ENCODE peak calls at places on chromosomes 12 and 14, in six cellular contexts. O, I, A, E, Z and D are unnamed samples.

GRCh38 chr12:12441051-12441807 is 84.4 kb downstream of the BORCS5 start:
- DNase-seq in O (no peak), I (no peak), A (no peak), E (no peak), Z (no peak), D (no peak)

GRCh38 chr14:85443001-85443400 is 86.9 kb upstream of the FLRT2 start:
- DNase-seq in O (no peak), I (no peak), A (no peak), E (no peak), Z (no peak), D (no peak)

GRCh38 chr12:98352218-98352811 is 163.1 kb upstream of the TMPO start:
- DNase-seq in O (peak), I (no peak), A (peak), E (peak), Z (no peak), D (no peak)

GRCh38 chr14:100065942-100066574 is 836 bp downstream of the EVL start:
- DNase-seq in O (no peak), I (peak), A (no peak), E (no peak), Z (no peak), D (no peak)

GRCh38 chr12:4355843-4356327 is 23.6 kb downstream of the FGF23 start:
- DNase-seq in O (peak), I (no peak), A (peak), E (peak), Z (peak), D (peak)

GRCh38 chr14:103772078-103772712 is 56.6 kb downstream of the ZFYVE21 start:
- DNase-seq in O (no peak), I (no peak), A (no peak), E (no peak), Z (no peak), D (no peak)

GRCh38 chr12:40947812-40948211 is 240.3 kb upstream of the PDZRN4 start:
- DNase-seq in O (no peak), I (no peak), A (no peak), E (no peak), Z (no peak), D (no peak)

GRCh38 chr14:99757331-99758070 is 35.7 kb upstream of the EML1 start:
- DNase-seq in O (no peak), I (no peak), A (peak), E (no peak), Z (no peak), D (no peak)

GRCh38 chr14:64788706-64789105 is 84.5 kb downstream of the PLEKHG3 start:
- DNase-seq in O (no peak), I (no peak), A (peak), E (no peak), Z (no peak), D (no peak)

GRCh38 chr14:61196792-61197191 is 84.3 kb downstream of the TMEM30B start:
- DNase-seq in O (no peak), I (no peak), A (no peak), E (peak), Z (no peak), D (no peak)

GRCh38 chr14:90464481-90464880 is 67.7 kb downstream of the CALM1 start:
- DNase-seq in O (no peak), I (no peak), A (no peak), E (no peak), Z (no peak), D (no peak)

GRCh38 chr12:45166056-45166455 is 49.8 kb upstream of the ANO6 start:
- DNase-seq in O (no peak), I (no peak), A (no peak), E (no peak), Z (no peak), D (no peak)

GRCh38 chr12:77339610-77340009 is 274.2 kb upstream of the E2F7 start:
- DNase-seq in O (no peak), I (no peak), A (no peak), E (no peak), Z (no peak), D (no peak)

GRCh38 chr14:61593330-61593729 is 102.0 kb upstream of the HIF1A start:
- DNase-seq in O (no peak), I (no peak), A (no peak), E (no peak), Z (no peak), D (no peak)

GRCh38 chr12:13941258-13942249 is 39.8 kb downstream of the GRIN2B start:
- DNase-seq in O (peak), I (no peak), A (peak), E (peak), Z (peak), D (peak)

GRCh38 chr12:43072431-43072830 is 479.6 kb downstream of the ADAMTS20 start:
- DNase-seq in O (no peak), I (no peak), A (no peak), E (no peak), Z (no peak), D (no peak)

GRCh38 chr14:55794655-55795583 is 214.9 kb downstream of the KTN1 start:
- DNase-seq in O (no peak), I (no peak), A (no peak), E (no peak), Z (peak), D (no peak)

GRCh38 chr12:2682301-2683282 is 112.2 kb upstream of the FKBP4 start:
- DNase-seq in O (no peak), I (no peak), A (peak), E (peak), Z (no peak), D (peak)

GRCh38 chr12:54571166-54571856 is 17.1 kb downstream of the PPP1R1A start:
- DNase-seq in O (no peak), I (no peak), A (no peak), E (no peak), Z (no peak), D (no peak)

GRCh38 chr12:29088611-29089219 is 60.4 kb upstream of the FAR2 start:
- DNase-seq in O (no peak), I (no peak), A (no peak), E (peak), Z (peak), D (no peak)

GRCh38 chr14:39265741-39266588 is 32.2 kb downstream of the MIA2 start:
- DNase-seq in O (no peak), I (no peak), A (peak), E (no peak), Z (no peak), D (no peak)

GRCh38 chr14:95151561-95151960 is 5.8 kb downstream of the DICER1 start:
- DNase-seq in O (no peak), I (no peak), A (no peak), E (no peak), Z (no peak), D (no peak)

GRCh38 chr12:106917503-106917902 is 38.2 kb upstream of the TMEM263 start:
- DNase-seq in O (no peak), I (no peak), A (no peak), E (no peak), Z (no peak), D (no peak)

GRCh38 chr12:115811929-115812328 is 465.6 kb downstream of the MED13L start:
- DNase-seq in O (no peak), I (no peak), A (no peak), E (no peak), Z (no peak), D (no peak)

GRCh38 chr12:4220489-4220888 is 53.1 kb upstream of the CCND2 start:
- DNase-seq in O (no peak), I (no peak), A (no peak), E (no peak), Z (no peak), D (no peak)

GRCh38 chr14:101120636-101121398 is 217.3 kb upstream of the RTL1 start:
- DNase-seq in O (no peak), I (no peak), A (no peak), E (no peak), Z (no peak), D (no peak)

GRCh38 chr12:121830588-121831265 is 26.9 kb downstream of the SETD1B start:
- DNase-seq in O (no peak), I (no peak), A (no peak), E (no peak), Z (no peak), D (no peak)

GRCh38 chr12:121830134-121830533 is 26.3 kb downstream of the SETD1B start:
- DNase-seq in O (no peak), I (no peak), A (no peak), E (no peak), Z (no peak), D (no peak)

GRCh38 chr12:121828826-121829225 is 25.0 kb downstream of the SETD1B start:
- DNase-seq in O (no peak), I (no peak), A (no peak), E (no peak), Z (no peak), D (no peak)

GRCh38 chr12:121828306-121828705 is 24.5 kb downstream of the SETD1B start:
- DNase-seq in O (no peak), I (no peak), A (no peak), E (no peak), Z (no peak), D (no peak)

GRCh38 chr12:121829250-121829918 is 25.6 kb downstream of the SETD1B start:
- DNase-seq in O (no peak), I (no peak), A (no peak), E (no peak), Z (no peak), D (no peak)
- TF ChIP-seq ZNF274 in O (no peak), I (no peak), A (no peak), E (no peak), Z (no peak), D (no peak)

GRCh38 chr12:50073712-50074111 is 11.4 kb upstream of the SMARCD1 start:
- DNase-seq in O (no peak), I (no peak), A (no peak), E (no peak), Z (no peak), D (no peak)

GRCh38 chr12:50073206-50073605 is 11.9 kb upstream of the SMARCD1 start:
- DNase-seq in O (no peak), I (no peak), A (no peak), E (no peak), Z (no peak), D (no peak)

GRCh38 chr12:50075808-50076170 is 9.4 kb upstream of the SMARCD1 start:
- DNase-seq in O (no peak), I (no peak), A (no peak), E (no peak), Z (no peak), D (no peak)

GRCh38 chr12:50077099-50077498 is 8.0 kb upstream of the SMARCD1 start:
- DNase-seq in O (no peak), I (no peak), A (no peak), E (no peak), Z (no peak), D (no peak)

GRCh38 chr12:50074936-50075807 is 10.0 kb upstream of the SMARCD1 start:
- DNase-seq in O (no peak), I (peak), A (peak), E (peak), Z (peak), D (peak)
- TF ChIP-seq YY1 in O (peak), I (peak), A (no peak), E (peak), Z (peak), D (no peak)

GRCh38 chr12:49800421-49801140 is 27.6 kb downstream of the NCKAP5L start:
- DNase-seq in O (no peak), I (no peak), A (no peak), E (peak), Z (no peak), D (no peak)
- TF ChIP-seq ZNF274 in O (no peak), I (no peak), A (no peak), E (no peak), Z (no peak), D (no peak)

GRCh38 chr12:49968431-49968830 is 4.3 kb upstream of the AQP6 start:
- DNase-seq in O (no peak), I (no peak), A (no peak), E (no peak), Z (no peak), D (no peak)

GRCh38 chr12:49971141-49971540 is 1.6 kb upstream of the AQP6 start:
- DNase-seq in O (no peak), I (no peak), A (no peak), E (no peak), Z (no peak), D (no peak)

GRCh38 chr12:49970658-49971057 is 2.1 kb upstream of the AQP6 start:
- DNase-seq in O (no peak), I (no peak), A (no peak), E (no peak), Z (no peak), D (no peak)

GRCh38 chr12:49969027-49969426 is 3.7 kb upstream of the AQP6 start:
- DNase-seq in O (no peak), I (no peak), A (no peak), E (no peak), Z (no peak), D (no peak)

DNA sequence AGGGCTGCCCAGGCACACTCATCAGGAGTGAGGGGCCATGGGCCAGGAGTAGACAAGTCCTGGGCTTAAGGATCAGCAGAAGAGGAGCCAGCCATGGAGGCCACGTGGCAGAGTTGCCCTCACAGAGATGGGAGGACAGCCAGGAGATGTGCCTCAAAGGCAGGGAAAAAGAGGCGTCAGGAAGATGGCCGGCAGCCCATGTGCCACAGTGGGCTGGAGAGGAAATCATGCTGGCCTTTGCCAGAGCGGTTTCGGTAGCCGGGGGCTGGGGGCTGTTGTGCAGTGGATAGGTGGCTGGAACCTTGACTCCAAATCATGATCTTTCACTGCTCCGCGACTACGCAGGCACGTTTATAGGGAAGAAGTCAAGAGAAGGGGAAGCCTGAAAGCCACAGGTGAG is 2.7 kb upstream of the AQP6 start:
- DNase-seq in O (no peak), I (no peak), A (no peak), E (no peak), Z (no peak), D (no peak)
- TF ChIP-seq YY1 in O (no peak), I (no peak), A (no peak), E (no peak), Z (no peak), D (no peak)

GRCh38 chr12:109729837-109730200 is 16.2 kb downstream of the FAM222A start:
- DNase-seq in O (no peak), I (no peak), A (no peak), E (no peak), Z (no peak), D (no peak)

GRCh38 chr12:109727746-109728726 is 14.4 kb downstream of the FAM222A start:
- DNase-seq in O (no peak), I (no peak), A (no peak), E (no peak), Z (no peak), D (no peak)

GRCh38 chr12:109727039-109727723 is 13.6 kb downstream of the FAM222A start:
- DNase-seq in O (no peak), I (no peak), A (no peak), E (peak), Z (no peak), D (no peak)

GRCh38 chr12:109730306-109731145 is 16.9 kb downstream of the FAM222A start:
- DNase-seq in O (no peak), I (no peak), A (no peak), E (no peak), Z (no peak), D (no peak)

DNA sequence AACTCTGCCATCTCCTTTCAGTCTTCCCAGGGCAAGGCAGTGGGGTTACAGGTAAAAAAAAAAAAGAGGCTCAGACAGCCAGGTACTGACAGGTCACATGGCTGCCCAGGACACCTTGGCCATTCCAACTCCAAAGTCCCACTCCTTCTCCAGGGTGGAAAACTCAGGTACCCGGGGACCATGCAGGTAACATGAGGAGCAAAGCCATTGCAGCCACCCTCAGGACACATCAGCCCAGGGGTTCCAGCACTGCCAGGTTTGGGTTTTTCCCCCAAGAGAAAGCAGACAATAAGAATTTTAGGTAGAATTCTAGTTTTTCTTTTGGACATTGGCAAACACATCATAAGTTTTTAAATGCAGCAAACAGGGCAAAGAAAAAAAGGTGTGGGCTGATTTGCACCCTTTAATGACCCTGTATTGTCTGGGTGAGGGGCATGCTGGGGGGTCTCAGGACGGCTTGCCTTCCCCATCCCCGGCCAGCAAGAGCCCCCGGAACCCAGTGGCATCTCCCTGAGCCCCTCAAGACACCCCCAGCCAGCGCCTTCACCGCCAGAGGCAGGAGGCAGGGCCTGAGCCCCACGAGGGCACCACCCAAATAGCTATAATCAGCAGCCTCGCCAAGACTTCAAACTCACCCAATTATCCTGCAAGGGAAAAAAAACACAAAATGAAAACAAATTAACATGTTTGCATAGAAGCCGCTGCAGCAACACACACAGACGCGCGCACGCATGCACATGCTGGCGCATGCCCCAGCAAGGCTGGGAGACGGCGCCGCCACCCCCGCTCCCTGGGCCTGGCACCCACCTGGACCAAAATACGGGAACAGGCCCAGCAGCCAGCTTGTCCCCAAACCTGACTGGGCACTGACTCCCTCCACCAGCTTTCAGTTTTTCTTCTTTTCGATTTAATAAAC is 15.6 kb downstream of the FAM222A start:
- DNase-seq in O (no peak), I (no peak), A (no peak), E (no peak), Z (no peak), D (no peak)
- TF ChIP-seq ZNF274 in O (no peak), I (no peak), A (no peak), E (no peak), Z (no peak), D (no peak)

GRCh38 chr12:104342635-104343249 is 39.2 kb downstream of the EID3 start:
- DNase-seq in O (no peak), I (no peak), A (no peak), E (no peak), Z (no peak), D (no peak)

GRCh38 chr12:104342147-104342546 is 38.6 kb downstream of the EID3 start:
- DNase-seq in O (no peak), I (no peak), A (no peak), E (no peak), Z (no peak), D (no peak)

GRCh38 chr12:104339663-104340062 is 36.1 kb downstream of the EID3 start:
- DNase-seq in O (no peak), I (no peak), A (no peak), E (no peak), Z (no peak), D (no peak)

GRCh38 chr12:104340917-104341611 is 37.5 kb downstream of the EID3 start:
- DNase-seq in O (no peak), I (no peak), A (no peak), E (no peak), Z (no peak), D (no peak)

DNA sequence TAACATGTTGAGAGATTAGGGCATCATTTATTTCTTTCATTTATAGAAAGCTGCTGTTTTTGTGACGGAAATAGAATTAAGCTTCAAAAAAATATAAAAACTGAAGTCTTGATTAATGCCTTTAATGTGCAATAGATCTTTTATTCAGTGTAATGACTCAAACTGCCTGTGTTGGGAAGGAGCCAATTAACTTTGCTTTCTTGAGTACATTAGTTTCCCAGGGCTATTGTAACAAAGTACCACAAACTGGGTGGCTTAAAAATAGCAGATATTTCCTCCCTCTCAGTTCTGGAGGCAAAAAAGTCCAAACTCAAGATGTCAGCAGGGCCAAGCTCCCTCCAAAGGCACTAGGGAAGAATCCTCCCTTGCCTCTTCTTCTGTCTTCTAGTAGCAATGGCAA is 36.6 kb downstream of the EID3 start:
- DNase-seq in O (no peak), I (no peak), A (no peak), E (no peak), Z (no peak), D (no peak)
- TF ChIP-seq YY1 in O (no peak), I (no peak), A (no peak), E (no peak), Z (no peak), D (no peak)

GRCh38 chr14:22993517-22993916 is 11.2 kb upstream of the AJUBA start:
- DNase-seq in O (no peak), I (no peak), A (no peak), E (no peak), Z (no peak), D (no peak)

GRCh38 chr14:22995889-22996611 is 13.7 kb upstream of the AJUBA start:
- DNase-seq in O (no peak), I (no peak), A (no peak), E (no peak), Z (no peak), D (no peak)

GRCh38 chr14:22996823-22997301 is 13.1 kb downstream of the C14orf93 start:
- DNase-seq in O (no peak), I (no peak), A (no peak), E (no peak), Z (no peak), D (no peak)

GRCh38 chr14:22991852-22992251 is 9.5 kb upstream of the AJUBA start:
- DNase-seq in O (no peak), I (no peak), A (no peak), E (no peak), Z (no peak), D (no peak)

DNA sequence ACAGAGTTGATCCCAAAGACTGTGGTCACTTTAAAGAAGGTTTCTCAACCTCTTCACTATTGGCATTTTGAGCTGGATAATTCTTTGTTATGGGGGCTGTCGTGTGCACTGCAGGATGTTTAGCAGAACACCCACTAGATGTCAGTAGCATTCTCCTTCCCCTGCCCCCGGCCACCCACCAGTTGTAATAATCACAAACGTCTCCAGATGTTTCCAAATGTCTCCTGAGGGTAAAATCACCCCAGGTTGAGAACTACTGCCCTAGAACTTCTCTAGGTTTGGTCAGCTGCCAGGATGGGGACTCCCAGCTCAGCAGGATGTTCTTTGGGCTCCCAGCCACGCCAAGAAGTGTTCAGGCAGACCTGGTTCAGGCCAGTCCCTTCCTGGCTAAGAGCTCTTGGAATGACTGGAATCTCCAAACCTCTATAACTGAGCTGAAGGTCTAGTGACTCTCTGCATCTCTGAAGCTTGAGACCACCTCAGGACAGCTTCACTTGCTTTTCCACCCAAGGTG is 12.5 kb upstream of the AJUBA start:
- DNase-seq in O (no peak), I (no peak), A (no peak), E (peak), Z (peak), D (no peak)
- TF ChIP-seq ZNF274 in O (no peak), I (no peak), A (no peak), E (no peak), Z (no peak), D (no peak)

GRCh38 chr14:92323031-92323915 is at the start of gene SLC24A4:
- DNase-seq in O (no peak), I (no peak), A (no peak), E (no peak), Z (no peak), D (no peak)
- TF ChIP-seq YY1 in O (no peak), I (no peak), A (no peak), E (no peak), Z (no peak), D (no peak)

GRCh38 chr14:29800961-29801360 is 126.7 kb downstream of the PRKD1 start:
- DNase-seq in O (no peak), I (no peak), A (no peak), E (no peak), Z (no peak), D (no peak)
- TF ChIP-seq ZNF274 in O (no peak), I (no peak), A (no peak), E (no peak), Z (no peak), D (no peak)